ENCODE peak calls at places on chromosomes 1 and 21, in eight cellular contexts. N, M, J, H, D, U, A and I are unnamed samples.

GRCh38 chr1:99613716-99614115 is 32.2 kb upstream of the PALMD start:
- DNase-seq in M (no peak), U (no peak), A (no peak), H (no peak), N (no peak), D (no peak), J (no peak), I (no peak)

GRCh38 chr1:155485222-155485621 is 77.4 kb downstream of the ASH1L start:
- DNase-seq in N (no peak), H (no peak), D (no peak), M (no peak), U (no peak), A (no peak), J (no peak), I (no peak)

GRCh38 chr1:11496551-11497080 is 17.7 kb downstream of the DISP3 start:
- DNase-seq in D (no peak), M (no peak), H (no peak), U (no peak), J (no peak), N (no peak), A (no peak), I (no peak)

GRCh38 chr1:1759456-1760344 is 18.6 kb downstream of the NADK start:
- DNase-seq in D (no peak), M (no peak), N (no peak), J (no peak), A (no peak), U (no peak), H (peak), I (no peak)

GRCh38 chr1:81410919-81411318 is 389.8 kb upstream of the ADGRL2 start:
- DNase-seq in M (no peak), H (no peak), J (no peak), U (no peak), A (no peak), D (no peak), N (no peak), I (no peak)

GRCh38 chr1:240320645-240321044 is 229.0 kb downstream of the FMN2 start:
- DNase-seq in M (no peak), J (no peak), D (no peak), U (no peak), H (no peak), A (no peak), N (no peak), I (no peak)

GRCh38 chr1:19473119-19473518 is 12.2 kb downstream of the CAPZB start:
- DNase-seq in H (no peak), J (no peak), N (no peak), A (no peak), M (no peak), D (no peak), U (no peak), I (no peak)

GRCh38 chr1:194067772-194068171 is 881.4 kb upstream of the B3GALT2 start:
- DNase-seq in J (peak), A (peak), U (no peak), N (peak), M (no peak), D (no peak), H (no peak), I (no peak)

GRCh38 chr1:3012511-3013291 is 8.6 kb upstream of the ACTRT2 start:
- DNase-seq in D (peak), A (no peak), N (peak), J (peak), M (no peak), U (no peak), H (peak), I (peak)

GRCh38 chr21:29235714-29236197 is 63.0 kb upstream of the BACH1 start:
- DNase-seq in D (no peak), A (no peak), H (no peak), J (no peak), U (no peak), N (peak), M (no peak), I (no peak)

GRCh38 chr1:38919075-38919474 is 22.6 kb downstream of the RHBDL2 start:
- DNase-seq in M (no peak), U (no peak), J (no peak), N (no peak), H (peak), D (no peak), A (no peak), I (no peak)

GRCh38 chr1:111732718-111733117 is 6.5 kb downstream of the INKA2 start:
- DNase-seq in A (no peak), J (no peak), H (peak), D (no peak), N (no peak), U (no peak), M (no peak), I (no peak)

GRCh38 chr1:53087332-53088285 is 25.6 kb downstream of the PODN start:
- DNase-seq in M (no peak), H (peak), A (no peak), U (no peak), J (no peak), N (no peak), D (no peak), I (no peak)

GRCh38 chr1:157044326-157044725 is 1.2 kb downstream of the ARHGEF11 start:
- DNase-seq in M (no peak), U (no peak), N (no peak), D (no peak), A (no peak), H (no peak), J (no peak), I (no peak)

GRCh38 chr1:233520510-233521191 is 93.3 kb upstream of the KCNK1 start:
- DNase-seq in J (no peak), D (no peak), M (no peak), A (no peak), U (no peak), N (peak), H (no peak), I (no peak)

GRCh38 chr21:44043613-44044012 is 31.5 kb downstream of the TRAPPC10 start:
- DNase-seq in N (no peak), A (no peak), U (no peak), M (no peak), J (no peak), H (no peak), D (no peak), I (no peak)

GRCh38 chr1:147504801-147505303 is 36.4 kb upstream of the BCL9 start:
- DNase-seq in A (peak), D (no peak), H (peak), J (peak), U (peak), N (peak), M (no peak), I (no peak)

GRCh38 chr1:67332653-67333529 is 25.2 kb downstream of the IL12RB2 start:
- DNase-seq in A (no peak), U (no peak), M (no peak), H (no peak), J (no peak), D (no peak), N (no peak), I (no peak)

GRCh38 chr1:211135342-211135950 is 1.5 kb upstream of the KCNH1 start:
- DNase-seq in N (peak), J (no peak), H (peak), U (peak), M (no peak), D (no peak), A (peak), I (no peak)

GRCh38 chr1:116825735-116826438 is 71.7 kb downstream of the CD2 start:
- DNase-seq in A (no peak), N (no peak), H (no peak), D (no peak), U (peak), J (no peak), M (no peak), I (no peak)